ENCODE peak calls at places on chromosomes 12 and 14, in four cellular contexts. R is K562, D is GM12878, N is HL-60. L is an unnamed sample.

GRCh38 chr14:52853522-52853854 is 62.1 kb upstream of the GNPNAT1 start:
- DNase-seq in R (no peak), D (no peak), N (no peak), L (no peak)

GRCh38 chr12:45674181-45674580 is 55.3 kb upstream of the ARID2 start:
- DNase-seq in R (no peak), N (no peak), D (no peak), L (no peak)

GRCh38 chr12:116598341-116599284 is 39.4 kb downstream of the MAP1LC3B2 start:
- DNase-seq in R (peak; percentile 73), D (no peak), N (no peak), L (no peak)

GRCh38 chr14:103408491-103409155 is 23.4 kb downstream of the MARK3 start:
- DNase-seq in R (peak; percentile 16), N (no peak), D (no peak), L (no peak)

GRCh38 chr12:93441111-93441616 is 583 bp downstream of the UBE2N start:
- DNase-seq in R (no peak), N (no peak), D (no peak), L (no peak)

GRCh38 chr14:75049136-75049535 is 2.1 kb downstream of the MLH3 start:
- DNase-seq in R (no peak), N (no peak), D (no peak), L (no peak)

GRCh38 chr12:9039397-9039977 is 50.1 kb downstream of the KLRG1 start:
- DNase-seq in R (peak; percentile 39), N (peak; percentile 26), D (no peak), L (peak; percentile 25)

GRCh38 chr12:32083489-32083888 is 23.2 kb upstream of the BICD1 start:
- DNase-seq in D (no peak), N (no peak), R (no peak), L (no peak)

GRCh38 chr12:119423285-119423684 is 88.8 kb downstream of the CCDC60 start:
- DNase-seq in N (no peak), D (no peak), R (peak; percentile 8), L (no peak)
- TF ChIP-seq POLR2AphosphoS5 in N (no peak), D (no peak), R (no peak), L (no peak)

GRCh38 chr12:111436811-111437210 is 31.1 kb downstream of the SH2B3 start:
- DNase-seq in D (no peak), N (no peak), R (no peak), L (no peak)

GRCh38 chr12:111434049-111434448 is 28.3 kb downstream of the SH2B3 start:
- DNase-seq in D (no peak), R (no peak), N (no peak), L (no peak)

GRCh38 chr12:111436266-111436665 is 30.5 kb downstream of the SH2B3 start:
- DNase-seq in D (no peak), N (no peak), R (no peak), L (no peak)

GRCh38 chr12:111434680-111435338 is 29.1 kb downstream of the SH2B3 start:
- DNase-seq in D (peak; percentile 84), R (no peak), N (peak; percentile 60), L (no peak)

DNA sequence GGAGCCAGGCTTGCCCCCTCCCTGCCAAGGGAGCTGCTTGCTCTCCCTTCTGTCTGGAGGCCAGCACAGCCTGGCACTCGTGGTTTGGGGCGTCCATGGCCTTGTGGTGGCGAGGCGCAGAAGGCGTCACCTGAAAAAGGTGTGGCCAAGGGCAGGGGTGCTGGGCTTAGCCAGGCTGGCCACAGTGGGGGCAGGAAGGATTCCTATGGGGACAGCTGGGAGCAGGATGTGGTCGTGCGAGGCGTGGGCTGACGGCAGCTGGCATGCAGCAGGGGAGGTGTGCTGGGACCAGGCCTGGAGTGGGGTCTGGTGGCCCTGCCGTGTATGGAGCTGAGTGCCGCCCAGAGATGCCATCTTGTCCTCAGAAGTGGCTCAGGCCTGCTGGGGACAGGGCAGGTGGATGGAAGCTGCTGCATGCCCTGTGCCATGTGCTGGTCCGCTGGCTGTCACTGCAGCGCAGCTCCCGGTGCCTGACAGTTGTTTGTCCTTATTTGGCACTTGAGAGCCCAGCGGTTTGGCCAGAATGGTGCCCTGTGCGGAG is 30.0 kb downstream of the SH2B3 start:
- DNase-seq in R (no peak), N (no peak), D (no peak), L (no peak)
- TF ChIP-seq SPI1 in R (no peak), N (no peak), D (no peak), L (no peak)

GRCh38 chr14:20682435-20683124 is 1.8 kb upstream of the RNASE4 start:
- DNase-seq in R (peak; percentile 37), N (peak; percentile 75), D (no peak), L (peak; percentile 47)
- TF ChIP-seq POLR2AphosphoS5 in R (no peak), N (no peak), D (peak; percentile 89), L (peak; percentile 77)

GRCh38 chr12:101490286-101490920 is 15.3 kb downstream of the SPIC start:
- DNase-seq in R (no peak), D (no peak), N (peak; percentile 30), L (peak; percentile 20)
- TF ChIP-seq SPI1 in R (no peak), D (no peak), N (no peak), L (no peak)

GRCh38 chr12:124567035-124567672 is at the start of gene NCOR2:
- DNase-seq in R (peak; percentile 85), D (no peak), N (peak; percentile 23), L (peak; percentile 65)

GRCh38 chr12:124566181-124567034 is 1.0 kb downstream of the NCOR2 start:
- DNase-seq in R (peak; percentile 84), N (peak; percentile 71), D (no peak), L (peak; percentile 73)

GRCh38 chr12:124568431-124569374 is 1.3 kb upstream of the NCOR2 start:
- DNase-seq in N (peak; percentile 88), R (no peak), D (peak; percentile 53), L (peak; percentile 67)

GRCh38 chr12:124569375-124570148 is 2.1 kb upstream of the NCOR2 start:
- DNase-seq in N (no peak), D (no peak), R (no peak), L (no peak)

DNA sequence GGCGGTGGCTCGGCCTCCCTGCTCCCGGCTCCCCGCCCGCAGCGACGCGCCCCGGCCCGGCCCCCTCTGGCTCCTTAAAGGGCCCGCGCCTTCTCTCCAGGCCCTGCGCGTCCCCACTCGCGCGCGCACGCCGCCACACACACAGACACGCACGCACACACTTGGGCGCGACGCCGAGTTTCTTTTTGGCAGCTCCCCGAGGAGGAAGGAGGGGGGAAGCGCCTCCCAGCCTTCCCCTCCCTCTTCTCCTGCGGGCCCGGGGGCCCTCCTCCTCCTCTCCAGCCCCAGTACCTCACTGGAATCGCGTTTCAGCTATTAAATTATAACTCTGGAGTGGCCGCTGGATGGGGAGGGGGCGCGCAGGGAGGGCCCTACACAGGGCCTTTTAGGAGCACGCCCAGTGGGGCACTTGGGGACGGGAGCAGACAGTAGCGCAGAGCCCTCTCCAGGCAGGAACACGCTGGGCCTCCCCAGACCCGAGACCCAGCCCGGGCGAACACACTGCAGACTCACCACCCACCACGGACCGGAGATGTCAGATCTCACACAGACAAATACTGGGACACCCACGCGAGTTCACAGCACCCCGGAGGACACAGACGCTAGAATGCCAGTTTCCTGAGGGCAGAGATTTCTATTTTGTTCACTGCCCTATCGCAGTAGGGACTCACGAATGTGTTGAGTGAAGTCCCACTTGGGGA is 411 bp upstream of the NCOR2 start:
- DNase-seq in N (peak; percentile 79), D (no peak), R (peak; percentile 92), L (peak; percentile 93)
- TF ChIP-seq POLR2AphosphoS5 in N (peak; percentile 22), D (peak; percentile 43), R (no peak), L (no peak)

GRCh38 chr12:13745100-13745678 is 236.2 kb downstream of the GRIN2B start:
- DNase-seq in N (no peak), D (no peak), R (no peak), L (no peak)
- TF ChIP-seq SPI1 in N (no peak), D (no peak), R (no peak), L (no peak)

DNA sequence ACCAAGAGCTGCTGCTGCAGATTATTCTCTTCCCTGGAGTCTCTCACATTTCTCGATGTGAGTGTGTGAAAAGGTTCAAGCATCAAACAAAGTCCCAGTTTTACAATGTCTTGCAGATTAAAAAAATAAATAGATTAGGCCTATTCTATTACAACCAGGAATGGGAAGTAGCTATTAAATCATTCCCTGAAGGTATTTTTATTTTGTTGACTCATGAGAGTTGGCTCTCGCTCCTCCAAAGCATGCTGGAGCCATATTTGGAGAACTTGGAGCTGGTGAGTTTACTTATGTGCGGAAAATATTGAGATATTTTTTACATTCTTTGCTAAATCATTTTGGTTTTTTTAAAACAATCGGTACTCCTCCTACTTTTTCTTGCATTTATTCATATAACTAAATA is 572.3 kb downstream of the ETNK1 start:
- DNase-seq in R (no peak), N (no peak), D (no peak), L (no peak)
- TF ChIP-seq POLR2AphosphoS5 in R (no peak), N (no peak), D (no peak), L (no peak)

DNA sequence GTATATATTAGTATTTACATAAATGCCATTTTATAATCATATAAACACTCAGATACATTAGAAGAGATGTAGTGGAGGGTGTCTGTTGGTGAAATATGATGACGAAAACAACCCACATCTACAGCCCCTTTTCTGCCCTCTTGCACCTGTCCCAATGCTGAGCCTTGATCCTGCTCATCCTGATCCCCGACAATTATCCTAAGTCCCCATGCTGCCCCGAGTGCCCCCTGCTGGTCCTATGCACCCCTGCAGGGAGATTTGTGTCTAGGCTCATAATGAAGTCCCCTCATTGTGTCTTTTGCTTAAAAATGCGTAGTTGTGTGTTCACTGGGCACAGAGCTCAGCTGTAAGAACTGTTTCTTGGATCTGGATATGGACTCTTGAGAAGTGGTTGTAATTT is 554.5 kb downstream of the TMEM121 start:
- DNase-seq in R (no peak), N (no peak), D (no peak), L (no peak)
- TF ChIP-seq SPI1 in R (no peak), N (no peak), D (no peak), L (no peak)

GRCh38 chr12:111656016-111656415 is 29.7 kb downstream of the BRAP start:
- DNase-seq in D (no peak), N (no peak), R (no peak), L (no peak)

GRCh38 chr12:111653596-111653995 is 32.2 kb downstream of the BRAP start:
- DNase-seq in D (no peak), R (no peak), N (no peak), L (no peak)

GRCh38 chr12:111650912-111651311 is 34.8 kb downstream of the BRAP start:
- DNase-seq in D (no peak), R (no peak), N (no peak), L (no peak)

DNA sequence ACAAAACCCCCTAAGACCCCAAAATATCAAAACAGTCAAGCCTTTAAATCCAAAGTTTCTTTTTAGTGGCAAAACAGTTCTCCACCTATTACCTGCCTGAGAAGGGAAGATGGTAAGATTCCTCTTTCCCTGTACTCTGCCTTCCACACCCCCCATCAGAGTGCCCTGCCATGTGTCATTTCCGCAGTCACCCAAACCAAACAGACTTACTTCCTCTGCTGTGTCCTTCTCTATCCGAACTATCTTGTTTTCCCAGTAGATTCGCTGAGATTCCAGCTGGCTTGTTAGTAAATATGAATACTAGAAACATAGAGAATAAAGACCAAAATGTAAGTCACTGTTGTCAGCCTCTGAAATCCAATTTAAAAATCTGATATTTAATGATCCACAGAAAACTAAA is 30.4 kb downstream of the BRAP start:
- DNase-seq in N (no peak), R (no peak), D (no peak), L (no peak)
- TF ChIP-seq POLR2AphosphoS5 in N (no peak), R (no peak), D (no peak), L (no peak)

GRCh38 chr12:24155042-24155441 is 205.6 kb upstream of the SOX5 start:
- DNase-seq in D (no peak), N (no peak), R (no peak), L (no peak)
- TF ChIP-seq SPI1 in D (no peak), N (no peak), R (no peak), L (no peak)

L was measured in GM12891.